ENCODE peak calls at places on chromosomes 6 and 20, in ten cellular contexts. K is right atrium auricular region, U is endodermal cell, P is lower lobe of right lung, D is hepatocyte, G is transverse colon, M is choroid plexus epithelial cell, C is A673, V is keratinocyte, E is cardiac muscle cell. A is an unnamed sample.

GRCh38 chr20:37538003-37538402 is 10.3 kb upstream of the BLCAP start:
- DNase-seq in G (no peak), E (peak), V (no peak), U (peak), D (peak), C (peak), P (no peak), K (no peak), M (peak), A (no peak)

GRCh38 chr6:19860235-19860877 is 23.2 kb downstream of the ID4 start:
- DNase-seq in M (no peak), U (no peak), E (no peak), G (peak), D (no peak), C (no peak), P (no peak), K (no peak), V (no peak), A (no peak)

GRCh38 chr6:11439017-11439420 is 98.5 kb upstream of the TMEM170B start:
- DNase-seq in V (no peak), C (no peak), M (no peak), P (no peak), U (no peak), E (peak), G (no peak), D (no peak), K (no peak), A (no peak)

GRCh38 chr6:36130672-36131516 is 581 bp downstream of the MAPK13 start:
- DNase-seq in V (no peak), U (peak), D (peak), K (no peak), G (peak), E (peak), M (peak), C (no peak), P (peak), A (peak)

GRCh38 chr6:115891111-115891669 is 169.5 kb downstream of the FRK start:
- DNase-seq in K (no peak), U (no peak), P (no peak), G (no peak), M (peak), V (peak), C (no peak), E (peak), D (no peak), A (no peak)

GRCh38 chr6:116444092-116444491 is 17.1 kb upstream of the CALHM6 start:
- DNase-seq in G (no peak), V (no peak), K (no peak), U (no peak), M (peak), E (peak), C (peak), D (peak), P (no peak), A (peak)

GRCh38 chr20:37727247-37727956 is 33.6 kb downstream of the CTNNBL1 start:
- DNase-seq in V (no peak), C (peak), K (no peak), M (peak), E (peak), G (no peak), U (peak), D (peak), P (no peak), A (no peak)

GRCh38 chr6:67608099-67608749 is 1026.9 kb upstream of the ADGRB3 start:
- DNase-seq in V (no peak), G (no peak), U (no peak), P (no peak), C (no peak), E (no peak), M (no peak), D (no peak), K (no peak), A (no peak)

GRCh38 chr6:133428299-133428698 is 187.1 kb downstream of the EYA4 start:
- DNase-seq in E (no peak), G (no peak), U (no peak), K (no peak), C (no peak), D (no peak), M (no peak), P (no peak), V (no peak), A (no peak)

GRCh38 chr6:74410630-74411029 is 714.6 kb downstream of the CD109 start:
- DNase-seq in U (no peak), E (peak), V (no peak), P (no peak), G (no peak), K (no peak), C (no peak), M (peak), D (no peak), A (no peak)

GRCh38 chr6:33417127-33417902 is 592 bp downstream of the CUTA start:
- DNase-seq in K (no peak), P (no peak), C (no peak), G (no peak), M (peak), U (no peak), E (peak), D (peak), V (no peak), A (no peak)

GRCh38 chr6:129105793-129106192 is 222.9 kb downstream of the LAMA2 start:
- DNase-seq in C (peak), G (no peak), P (no peak), V (no peak), M (no peak), E (no peak), K (no peak), D (no peak), U (no peak), A (no peak)

GRCh38 chr6:96015791-96016776 is at the start of gene FUT9:
- DNase-seq in P (no peak), D (peak), G (no peak), E (no peak), M (no peak), K (no peak), U (peak), V (no peak), C (peak), A (peak)

GRCh38 chr20:13858496-13859270 is 73.9 kb downstream of the NDUFAF5 start:
- DNase-seq in M (no peak), V (no peak), U (no peak), D (no peak), K (no peak), P (no peak), C (no peak), E (no peak), G (no peak), A (no peak)

GRCh38 chr6:160455484-160456213 is 107.5 kb downstream of the SLC22A3 start:
- DNase-seq in M (peak), G (peak), U (peak), D (peak), E (peak), K (peak), C (peak), V (no peak), P (peak), A (peak)

GRCh38 chr6:66278115-66278514 is 571.1 kb upstream of the EYS start:
- DNase-seq in K (no peak), C (no peak), U (no peak), D (no peak), G (no peak), M (no peak), E (no peak), V (no peak), P (no peak), A (no peak)

GRCh38 chr6:56357616-56358373 is 110.4 kb upstream of the COL21A1 start:
- DNase-seq in P (no peak), E (peak), M (no peak), D (no peak), G (no peak), K (no peak), V (no peak), C (no peak), U (no peak), A (peak)

GRCh38 chr20:7516631-7517051 is 423.6 kb downstream of the HAO1 start:
- DNase-seq in E (no peak), V (no peak), U (no peak), D (peak), G (no peak), K (no peak), C (no peak), P (no peak), M (no peak), A (no peak)

GRCh38 chr20:20293986-20294385 is 73.9 kb upstream of the INSM1 start:
- DNase-seq in C (no peak), V (no peak), P (no peak), D (no peak), E (no peak), U (no peak), M (no peak), G (no peak), K (no peak), A (no peak)

GRCh38 chr6:151493495-151494234 is at the start of gene CCDC170:
- DNase-seq in P (peak), C (peak), V (no peak), E (peak), G (no peak), D (peak), M (no peak), K (no peak), U (peak), A (peak)

GRCh38 chr6:7468382-7469081 is 72.9 kb upstream of the DSP start:
- DNase-seq in U (no peak), V (no peak), M (peak), C (peak), G (no peak), P (no peak), K (peak), D (peak), E (peak), A (no peak)

GRCh38 chr6:168871535-168872106 is 382.0 kb downstream of the THBS2 start:
- DNase-seq in M (no peak), U (no peak), V (no peak), P (no peak), K (no peak), G (no peak), D (no peak), E (no peak), C (no peak), A (no peak)

GRCh38 chr6:114153448-114153847 is 182.5 kb upstream of the HDAC2 start:
- DNase-seq in E (no peak), C (no peak), M (no peak), U (no peak), G (no peak), K (no peak), P (no peak), V (no peak), D (no peak), A (no peak)

GRCh38 chr20:48932375-48932941 is 10.9 kb downstream of the ARFGEF2 start:
- DNase-seq in D (peak), E (no peak), U (no peak), M (no peak), K (no peak), C (no peak), V (no peak), P (no peak), G (no peak), A (no peak)

GRCh38 chr6:130366011-130366963 is at the start of gene TMEM200A:
- DNase-seq in P (peak), D (peak), E (peak), M (peak), U (peak), C (peak), K (no peak), G (peak), V (no peak), A (no peak)
- H3K4me3 ChIP-seq in P (peak), D (peak), E (peak), M (peak), U (peak), C (peak), K (peak), G (peak), V (peak), A (peak)

DNA sequence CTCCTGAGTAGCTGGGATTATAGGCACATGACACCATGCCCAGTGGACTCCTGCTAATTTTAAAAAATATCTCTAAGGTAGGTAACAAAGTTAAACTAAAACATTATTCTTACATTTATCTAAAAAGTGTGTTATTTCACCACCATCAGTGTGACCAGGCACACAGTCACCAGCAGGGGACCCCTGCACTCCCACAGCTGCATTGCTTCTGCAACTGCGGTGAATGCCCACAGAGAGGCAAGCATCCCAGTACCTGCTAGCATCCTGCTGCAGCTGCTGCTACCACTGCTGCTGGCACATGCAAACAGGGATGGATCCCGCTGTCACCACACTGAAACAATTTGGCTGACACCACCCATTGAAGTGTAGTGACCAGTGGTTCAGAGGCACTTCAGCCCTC is 21.9 kb upstream of the EPB41L2 start:
- DNase-seq in V (no peak), C (no peak), E (no peak), K (no peak), D (no peak), P (no peak), G (no peak), M (no peak), U (peak), A (no peak)
- TF ChIP-seq CTCF in V (no peak), C (peak), E (peak), K (no peak), D (peak), P (no peak), G (no peak), M (peak), U (peak), A (no peak)

DNA sequence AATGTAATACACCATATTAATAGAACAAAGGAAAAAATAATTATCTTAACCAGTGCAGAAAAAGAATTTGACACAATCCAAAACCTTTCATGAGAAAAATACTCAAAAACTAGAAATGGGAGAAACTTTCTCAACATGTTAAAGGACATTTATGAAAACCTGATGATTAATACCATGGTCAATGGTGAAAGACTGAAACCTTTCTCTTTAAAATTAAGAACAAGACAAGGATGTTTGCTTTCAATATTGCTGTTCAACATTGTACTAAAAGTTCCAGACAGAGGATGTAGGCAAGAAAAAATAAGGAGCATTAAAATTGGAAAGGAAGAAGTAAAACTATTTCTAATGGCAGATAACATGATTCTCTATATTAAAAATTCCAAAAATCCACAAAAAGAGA is 981.3 kb upstream of the FLRT3 start:
- DNase-seq in E (no peak), C (no peak), D (no peak), U (no peak), K (no peak), V (no peak), M (no peak), G (no peak), P (no peak), A (no peak)
- H3K4me3 ChIP-seq in E (no peak), C (no peak), D (no peak), U (no peak), K (no peak), V (no peak), M (no peak), G (no peak), P (no peak), A (no peak)

GRCh38 chr6:79763301-79763700 is 132.2 kb downstream of the SH3BGRL2 start:
- DNase-seq in P (no peak), K (no peak), U (no peak), M (no peak), V (no peak), G (no peak), D (no peak), E (no peak), C (no peak), A (no peak)

GRCh38 chr6:79764758-79765157 is 133.6 kb downstream of the SH3BGRL2 start:
- DNase-seq in P (no peak), G (no peak), K (no peak), V (no peak), E (no peak), U (no peak), D (no peak), C (no peak), M (no peak), A (no peak)

GRCh38 chr6:79756496-79756895 is 125.4 kb downstream of the SH3BGRL2 start:
- DNase-seq in D (no peak), U (no peak), C (no peak), E (no peak), G (no peak), V (no peak), K (no peak), P (no peak), M (no peak), A (no peak)

DNA sequence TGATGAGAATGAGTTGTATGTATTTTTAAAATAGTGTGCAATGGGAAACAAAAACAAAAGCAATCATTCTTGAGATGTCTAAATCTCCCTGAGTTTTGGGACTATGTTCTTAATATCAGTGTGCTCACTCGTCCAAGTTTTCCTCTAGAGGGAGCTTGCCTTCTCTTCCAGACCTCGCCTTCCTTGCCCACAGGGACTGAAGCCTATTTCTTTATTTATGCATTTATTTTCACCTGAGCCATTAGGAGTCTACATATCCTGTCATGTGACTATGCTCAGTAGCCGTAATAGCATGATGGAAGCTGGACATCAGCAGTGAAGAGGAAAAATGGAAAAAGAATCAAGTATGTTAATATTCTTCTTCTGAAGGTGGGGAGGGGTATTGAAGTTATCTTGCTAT is 131.2 kb downstream of the SH3BGRL2 start:
- DNase-seq in C (peak), M (peak), U (no peak), V (no peak), G (no peak), P (no peak), D (no peak), E (peak), K (no peak), A (no peak)
- TF ChIP-seq CTCF in C (peak), M (peak), U (peak), V (peak), G (no peak), P (no peak), D (peak), E (peak), K (no peak), A (no peak)

DNA sequence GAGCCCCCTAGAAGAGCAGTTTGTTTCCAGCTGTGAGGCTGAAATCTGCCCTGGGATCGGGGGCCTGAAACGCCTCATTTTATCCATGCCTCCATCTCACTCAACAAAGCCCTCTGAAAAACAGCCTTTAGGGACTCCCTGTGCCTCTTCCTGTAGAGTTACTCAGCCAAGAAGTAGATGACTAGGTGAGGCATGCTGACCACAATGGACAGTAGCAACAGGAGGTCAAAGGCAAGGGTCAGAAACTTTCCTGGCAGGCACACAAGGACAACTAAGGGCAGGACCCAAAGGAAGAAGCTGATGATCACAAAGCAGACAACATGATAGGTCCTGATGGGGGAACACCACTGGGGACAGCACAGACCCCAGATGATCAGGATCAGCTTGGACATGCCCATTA is 12.8 kb downstream of the MAS1L start:
- DNase-seq in P (no peak), M (no peak), C (no peak), K (no peak), E (no peak), U (no peak), V (no peak), D (no peak), G (no peak), A (no peak)
- H3K4me3 ChIP-seq in P (no peak), M (no peak), C (no peak), K (no peak), E (no peak), U (no peak), V (no peak), D (no peak), G (no peak), A (no peak)

A was measured in MM.1S.